ENCODE peak calls at places on chromosomes 2 and 18, in eight cellular contexts. R is HCT116, T is SK-N-SH, V is endothelial cell of umbilical vein, M is K562, D is HepG2, L is H1, E is GM12878. N is an unnamed sample.

GRCh38 chr2:141393214-141393545 is 737.6 kb downstream of the LRP1B start:
- DNase-seq in E (no peak), T (no peak), L (no peak), V (peak; percentile 52), D (no peak), R (no peak), M (no peak), N (no peak)

GRCh38 chr2:33419548-33420255 is 56.7 kb upstream of the RASGRP3 start:
- DNase-seq in E (no peak), D (no peak), L (no peak), M (no peak), V (no peak), T (no peak), R (no peak), N (no peak)

GRCh38 chr2:119827866-119828507 is 68.3 kb downstream of the PTPN4 start:
- DNase-seq in E (no peak), V (no peak), M (no peak), R (no peak), L (no peak), T (no peak), D (no peak), N (no peak)

GRCh38 chr2:137980459-137980858 is 16.2 kb downstream of the HNMT start:
- DNase-seq in V (no peak), E (no peak), R (no peak), L (no peak), D (no peak), T (no peak), M (no peak), N (no peak)

GRCh38 chr18:67400502-67401117 is 115.9 kb downstream of the DSEL start:
- DNase-seq in R (no peak), T (no peak), D (no peak), L (no peak), M (no peak), V (peak; percentile 25), E (no peak), N (no peak)

GRCh38 chr2:213166109-213166508 is 14.7 kb upstream of the IKZF2 start:
- DNase-seq in L (no peak), R (no peak), M (no peak), T (no peak), E (no peak), V (no peak), D (no peak), N (no peak)

GRCh38 chr2:55010149-55010591 is 40.1 kb downstream of the RTN4 start:
- DNase-seq in T (no peak), D (no peak), M (peak; percentile 30), V (no peak), E (peak; percentile 60), R (no peak), L (no peak), N (no peak)

GRCh38 chr2:182605166-182605565 is 110.9 kb upstream of the DNAJC10 start:
- DNase-seq in L (no peak), E (no peak), T (no peak), R (no peak), V (no peak), M (no peak), D (no peak), N (no peak)

GRCh38 chr2:220959391-220959802 is 612.7 kb downstream of the EPHA4 start:
- DNase-seq in E (no peak), R (no peak), L (no peak), V (peak; percentile 5), T (no peak), D (no peak), M (no peak), N (no peak)

GRCh38 chr2:147511491-147511948 is 333.3 kb upstream of the ACVR2A start:
- DNase-seq in M (no peak), E (no peak), L (no peak), R (no peak), D (no peak), T (no peak), V (no peak), N (peak; percentile 26)

GRCh38 chr2:28423856-28424605 is 31.4 kb downstream of the FOSL2 start:
- DNase-seq in M (no peak), E (no peak), D (no peak), L (no peak), T (peak; percentile 44), V (no peak), R (no peak), N (no peak)

GRCh38 chr18:39199231-39199855 is 1633.7 kb upstream of the CELF4 start:
- DNase-seq in M (no peak), E (no peak), L (no peak), D (no peak), V (no peak), T (no peak), R (no peak), N (no peak)

GRCh38 chr2:115596659-115597375 is 1154.4 kb downstream of the DPP10 start:
- DNase-seq in E (no peak), D (no peak), V (no peak), R (no peak), L (no peak), M (no peak), T (no peak), N (no peak)

GRCh38 chr2:37771600-37772088 is 100.2 kb upstream of the CDC42EP3 start:
- DNase-seq in R (no peak), L (no peak), M (no peak), T (no peak), E (no peak), V (no peak), D (no peak), N (no peak)

GRCh38 chr2:132430895-132431294 is 14.3 kb downstream of the GPR39 start:
- DNase-seq in E (no peak), R (no peak), M (no peak), V (no peak), D (no peak), L (no peak), T (no peak), N (no peak)

GRCh38 chr2:134232868-134233732 is 20.8 kb upstream of the MGAT5 start:
- DNase-seq in L (no peak), T (no peak), E (no peak), V (no peak), M (no peak), R (no peak), D (no peak), N (no peak)

GRCh38 chr2:96324716-96325037 is 440 bp upstream of the ITPRIPL1 start:
- DNase-seq in L (no peak), V (no peak), D (no peak), T (no peak), R (no peak), M (no peak), E (no peak), N (no peak)

GRCh38 chr2:26850565-26850964 is 2.6 kb downstream of the DPYSL5 start:
- DNase-seq in L (no peak), D (no peak), M (no peak), V (no peak), T (no peak), R (no peak), E (no peak), N (no peak)

GRCh38 chr2:215851091-215851490 is 162.3 kb downstream of the MREG start:
- DNase-seq in D (no peak), V (peak; percentile 92), T (no peak), M (no peak), E (no peak), R (no peak), L (no peak), N (no peak)

GRCh38 chr2:239429473-239430350 is 28.9 kb upstream of the HDAC4 start:
- DNase-seq in M (no peak), V (no peak), R (no peak), E (no peak), L (no peak), T (no peak), D (peak; percentile 28), N (no peak)

GRCh38 chr2:20593072-20594034 is 57.5 kb downstream of the HS1BP3 start:
- DNase-seq in R (no peak), E (no peak), V (peak; percentile 73), T (no peak), M (peak; percentile 87), D (peak; percentile 100), L (no peak), N (no peak)

GRCh38 chr2:110106642-110107041 is 9.0 kb downstream of the MALL start:
- DNase-seq in V (peak; percentile 68), L (no peak), R (peak; percentile 59), D (no peak), T (no peak), E (no peak), M (no peak), N (no peak)
- H3K9ac ChIP-seq in V (peak overlapping the region; percentile 68), L (no peak overlapping the region), R (peak overlapping the region; percentile 78), D (no peak overlapping the region), T (peak overlapping the region; percentile 70), E (no peak overlapping the region), M (no peak overlapping the region), N (no peak overlapping the region)

GRCh38 chr2:203030545-203030944 is 15.9 kb downstream of the NBEAL1 start:
- DNase-seq in R (no peak), E (no peak), T (no peak), V (no peak), L (no peak), D (no peak), M (no peak), N (no peak)
- TF ChIP-seq POLR2AphosphoS5 in R (no peak), E (no peak), T (no peak), V (no peak), L (no peak), D (no peak), M (no peak), N (no peak)

GRCh38 chr18:48852792-48853191 is 98.0 kb downstream of the SMAD7 start:
- DNase-seq in L (no peak), R (no peak), T (no peak), V (no peak), E (no peak), D (no peak), M (no peak), N (no peak)

GRCh38 chr18:48852292-48852691 is 98.5 kb downstream of the SMAD7 start:
- DNase-seq in E (no peak), M (peak; percentile 25), T (no peak), D (no peak), L (no peak), V (no peak), R (no peak), N (no peak)

GRCh38 chr18:48851563-48851962 is 99.2 kb downstream of the SMAD7 start:
- DNase-seq in M (no peak), D (no peak), V (no peak), E (no peak), R (no peak), T (peak; percentile 66), L (no peak), N (no peak)

GRCh38 chr18:48854780-48855179 is 96.0 kb downstream of the SMAD7 start:
- DNase-seq in L (no peak), M (no peak), D (no peak), V (no peak), T (no peak), E (no peak), R (no peak), N (no peak)

GRCh38 chr18:48853588-48853987 is 97.2 kb downstream of the SMAD7 start:
- DNase-seq in R (no peak), T (peak; percentile 82), L (no peak), M (no peak), V (no peak), D (no peak), E (no peak), N (no peak)
- H3K9ac ChIP-seq in R (no peak overlapping the region), T (no peak overlapping the region), L (no peak overlapping the region), M (no peak overlapping the region), V (no peak overlapping the region), D (no peak overlapping the region), E (no peak overlapping the region), N (no peak overlapping the region)

DNA sequence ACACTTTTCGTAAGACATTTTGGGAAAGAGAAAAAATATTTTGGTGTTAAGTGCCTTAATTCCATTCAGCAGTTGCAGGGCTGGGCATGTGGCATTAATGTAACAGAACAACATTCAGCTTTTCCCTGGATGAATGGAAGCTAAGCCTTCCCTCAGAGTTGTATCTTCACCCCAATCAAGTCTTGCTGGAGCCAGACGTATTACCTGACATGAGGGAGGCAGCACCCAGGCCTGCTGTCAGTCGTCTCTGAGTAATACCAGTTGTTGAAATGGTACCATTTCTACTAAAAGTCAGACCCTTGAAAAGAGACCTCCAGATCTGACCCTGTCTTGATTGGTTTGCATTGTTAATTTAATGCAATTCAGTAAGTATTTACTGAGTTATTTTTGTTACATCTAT is 57.5 kb downstream of the MALT1 start:
- DNase-seq in T (peak; percentile 8), D (no peak), L (no peak), M (no peak), V (no peak), E (no peak), R (no peak), N (no peak)
- TF ChIP-seq POLR2AphosphoS5 in T (no peak), D (no peak), L (no peak), M (no peak), V (no peak), E (no peak), R (no peak), N (no peak)